ENCODE peak calls at places on chromosome 19, in eight cellular contexts. N is psoas muscle; U is adipocyte; Z is AG04450; V is aorta; Y is CD4-positive, alpha-beta T cell; G is left lung; R is HepG2. T is an unnamed sample. For H3K27me3, the result is how much of the 10 kb centered on the place peaks cover.

GRCh38 chr19:28497137-28497536 is 715.8 kb downstream of the UQCRFS1 start:
- DNase-seq in Y (no peak), V (no peak), N (no peak), U (no peak), R (no peak), Z (no peak), G (no peak), T (no peak)

GRCh38 chr19:55675661-55676354 is 782 bp downstream of the EPN1 start:
- DNase-seq in V (no peak), U (no peak), R (no peak), N (peak), G (no peak), Y (no peak), Z (no peak), T (peak)

GRCh38 chr19:43503501-43504425 is 783 bp downstream of the PHLDB3 start:
- DNase-seq in G (peak), R (peak), Z (peak), V (peak), U (peak), Y (peak), N (peak), T (peak)

GRCh38 chr19:39296906-39297305 is 699 bp downstream of the IFNL1 start:
- DNase-seq in U (no peak), G (no peak), Z (no peak), Y (no peak), N (no peak), V (peak), R (no peak), T (no peak)

GRCh38 chr19:43624933-43625332 is 5.5 kb upstream of the ZNF428 start:
- DNase-seq in V (peak), Y (peak), R (no peak), U (no peak), Z (no peak), G (peak), N (peak), T (no peak)

GRCh38 chr19:38377052-38377451 is 2.7 kb downstream of the PSMD8 start:
- DNase-seq in Y (no peak), V (no peak), R (no peak), U (no peak), G (no peak), N (no peak), Z (no peak), T (no peak)

GRCh38 chr19:30696514-30696913 is 324.3 kb downstream of the ZNF536 start:
- DNase-seq in U (no peak), Z (no peak), R (no peak), Y (no peak), N (no peak), G (no peak), V (no peak), T (no peak)

GRCh38 chr19:2731181-2732117 is 8.4 kb downstream of the SLC39A3 start:
- DNase-seq in R (no peak), U (no peak), N (no peak), Z (no peak), Y (no peak), G (no peak), V (no peak), T (no peak)

GRCh38 chr19:33186431-33186830 is 7.7 kb upstream of the LRP3 start:
- DNase-seq in V (peak), G (no peak), Y (no peak), R (no peak), U (no peak), Z (no peak), N (peak), T (no peak)

GRCh38 chr19:33191501-33191900 is 2.6 kb upstream of the LRP3 start:
- DNase-seq in R (no peak), N (peak), Y (no peak), U (no peak), Z (no peak), V (peak), G (peak), T (no peak)

GRCh38 chr19:33189453-33189852 is 4.7 kb upstream of the LRP3 start:
- DNase-seq in G (no peak), V (no peak), U (no peak), Y (no peak), Z (no peak), R (no peak), N (no peak), T (no peak)

GRCh38 chr19:33192010-33192409 is 2.1 kb upstream of the LRP3 start:
- DNase-seq in Y (no peak), U (no peak), R (no peak), G (peak), V (peak), Z (no peak), N (peak), T (no peak)

GRCh38 chr19:33186835-33187540 is 7.1 kb upstream of the LRP3 start:
- DNase-seq in R (no peak), Z (no peak), V (peak), N (peak), G (no peak), Y (no peak), U (no peak), T (no peak)
- H3K27me3 ChIP-seq in R (under half), Z (under half), V (under half), N (under half), G (under half), Y (under half), U (under half), T (under half)

DNA sequence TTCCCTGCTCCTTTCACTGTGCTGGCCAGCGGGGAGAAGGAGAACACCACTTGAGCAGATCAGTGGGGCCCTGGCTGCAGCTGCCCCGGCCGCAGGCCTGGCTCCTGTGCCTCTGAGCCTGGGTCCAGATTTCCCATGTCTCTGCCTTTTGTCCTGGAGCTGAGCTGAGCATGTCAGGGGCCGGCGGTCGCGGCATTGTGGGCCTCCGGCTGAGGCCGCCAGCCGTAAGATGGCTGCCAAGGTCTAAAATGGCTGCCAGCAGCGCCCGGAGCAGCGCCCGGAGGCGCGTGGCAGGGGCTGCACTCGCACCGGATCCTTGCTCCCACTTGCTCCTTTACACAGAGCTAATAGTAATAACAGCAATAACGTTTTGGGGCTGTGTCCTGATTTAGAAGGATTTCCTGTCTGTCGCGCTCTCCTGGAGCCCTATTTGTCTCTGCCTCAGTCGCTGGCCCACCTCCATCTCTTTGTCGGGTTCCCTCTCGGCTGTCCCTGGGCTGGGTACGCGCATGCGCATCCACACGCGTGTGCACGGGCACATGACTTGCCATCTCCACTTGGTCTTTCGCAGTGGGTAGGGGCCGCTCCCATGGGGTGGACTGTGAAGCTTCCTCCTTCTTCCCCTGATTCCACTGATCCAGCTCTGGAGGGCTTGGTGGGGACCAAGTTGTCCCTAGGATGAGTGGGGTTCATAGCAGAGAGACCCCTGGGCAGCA is 32.1 kb downstream of the LYL1 start:
- DNase-seq in G (no peak), U (no peak), V (no peak), Y (no peak), R (no peak), Z (no peak), N (peak), T (no peak)
- H3K27me3 ChIP-seq in G (under half), U (under half), V (under half), Y (under half), R (under half), Z (under half), N (under half), T (under half)

DNA sequence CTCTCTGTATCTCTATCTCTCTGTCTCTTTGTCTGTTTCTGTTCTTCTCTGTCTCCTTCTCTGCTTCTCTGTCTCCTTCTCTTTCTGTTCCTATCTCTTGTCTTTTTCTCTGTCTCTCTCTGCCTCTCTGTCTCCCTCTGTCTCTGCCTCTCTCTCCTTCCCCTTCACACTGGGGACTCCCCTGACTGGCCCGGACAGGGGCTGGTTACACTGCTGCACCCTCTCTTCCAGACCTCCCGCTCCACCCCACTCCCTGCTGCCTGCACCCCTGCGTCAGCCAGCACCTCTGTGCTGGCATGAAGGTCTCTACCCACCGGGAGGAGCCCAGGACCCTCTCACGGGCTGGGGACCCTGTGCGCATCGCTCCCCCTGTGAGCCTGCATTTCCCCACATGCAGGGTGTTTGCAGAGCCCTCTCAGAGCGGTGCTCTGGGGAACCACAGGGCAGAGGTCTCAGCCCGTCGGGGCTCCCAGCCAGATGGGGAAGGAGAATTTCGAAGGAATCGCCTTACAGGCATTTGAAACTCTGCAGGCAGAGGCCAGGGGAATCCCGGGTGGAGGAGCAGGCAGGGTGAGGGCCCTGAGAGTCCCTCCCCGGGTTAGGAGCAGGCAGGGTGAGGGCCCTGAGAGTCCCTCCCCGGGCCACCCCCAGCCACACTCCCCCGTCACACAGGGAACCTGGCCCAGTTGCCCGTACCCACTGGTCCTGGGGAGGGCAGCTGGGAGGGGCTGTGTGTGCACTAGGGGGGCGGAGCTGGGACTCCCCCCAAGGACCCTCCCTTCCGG is 16.1 kb upstream of the TCF3 start:
- DNase-seq in V (no peak), G (peak), R (no peak), N (peak), U (peak), Y (no peak), Z (no peak), T (no peak)
- H3K27me3 ChIP-seq in V (under half), G (half or more), R (under half), N (under half), U (under half), Y (under half), Z (under half), T (under half)

GRCh38 chr19:41928754-41929535 is 696 bp upstream of the ERFL start:
- DNase-seq in U (no peak), V (no peak), Z (no peak), Y (peak), R (no peak), G (no peak), N (no peak), T (no peak)

GRCh38 chr19:41928221-41928683 is at the start of gene ERFL:
- DNase-seq in V (no peak), R (no peak), Y (no peak), N (no peak), U (peak), Z (no peak), G (no peak), T (no peak)

GRCh38 chr19:41929536-41930071 is 1.4 kb upstream of the ERFL start:
- DNase-seq in G (no peak), R (no peak), V (no peak), Z (no peak), U (no peak), N (no peak), Y (no peak), T (no peak)

GRCh38 chr19:41930926-41931592 is 2.8 kb upstream of the ERFL start:
- DNase-seq in N (no peak), U (peak), Z (no peak), G (no peak), Y (no peak), R (no peak), V (no peak), T (no peak)

DNA sequence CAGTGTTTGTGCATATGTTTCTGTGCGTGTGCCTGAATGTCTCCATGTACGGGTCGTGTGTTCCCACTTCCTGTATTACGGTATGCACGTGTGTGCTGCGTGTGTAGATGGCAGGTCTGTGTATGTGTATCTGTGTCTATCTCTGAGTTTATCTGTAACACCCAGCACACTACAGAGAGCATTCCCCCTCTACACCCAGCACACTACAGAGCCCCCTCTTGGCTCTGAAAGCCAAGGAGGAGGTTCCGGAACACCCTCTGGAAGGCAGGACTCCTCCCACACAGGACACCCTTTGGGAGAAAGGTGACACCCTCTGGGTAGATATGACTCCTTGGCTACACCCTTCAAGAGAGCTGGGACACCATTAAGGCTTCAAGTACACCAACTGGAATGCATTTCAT is 2.1 kb upstream of the ERFL start:
- DNase-seq in Y (no peak), R (no peak), G (no peak), N (no peak), Z (no peak), V (no peak), U (no peak), T (no peak)
- H3K27me3 ChIP-seq in Y (under half), R (half or more), G (half or more), N (under half), Z (half or more), V (under half), U (half or more), T (half or more)

T was measured in endothelial cell of umbilical vein.